ENCODE peak calls at places on chromosome 9, in seven cellular contexts. W, F, A, Z, K, G and C are unnamed samples.

GRCh38 chr9:87601175-87601574 is 103.5 kb downstream of the DAPK1 start:
- DNase-seq in W (no peak), F (no peak), A (no peak), Z (no peak), K (no peak), G (peak), C (peak)

GRCh38 chr9:133378408-133378962 is 2.3 kb downstream of the STKLD1 start:
- DNase-seq in W (no peak), F (no peak), A (no peak), Z (no peak), K (no peak), G (no peak), C (no peak)

GRCh38 chr9:2603621-2604020 is 18.0 kb upstream of the VLDLR start:
- DNase-seq in W (no peak), F (no peak), A (no peak), Z (no peak), K (no peak), G (no peak), C (no peak)

GRCh38 chr9:123049589-123050222 is 16.2 kb downstream of the GPR21 start:
- DNase-seq in W (no peak), F (no peak), A (peak), Z (no peak), K (peak), G (peak), C (no peak)

GRCh38 chr9:28443461-28443860 is 870.2 kb upstream of the C9orf72 start:
- DNase-seq in W (no peak), F (no peak), A (no peak), Z (no peak), K (no peak), G (no peak), C (no peak)

GRCh38 chr9:4837768-4838546 is 45.2 kb downstream of the RCL1 start:
- DNase-seq in W (peak), F (no peak), A (peak), Z (no peak), K (no peak), G (no peak), C (peak)

GRCh38 chr9:125161284-125161918 is 18.1 kb upstream of the SCAI start:
- DNase-seq in W (no peak), F (no peak), A (peak), Z (no peak), K (no peak), G (no peak), C (no peak)

GRCh38 chr9:108290839-108291585 is 564.8 kb downstream of the ACTL7B start:
- DNase-seq in W (peak), F (no peak), A (no peak), Z (peak), K (no peak), G (no peak), C (no peak)

GRCh38 chr9:83992407-83992806 is 11.8 kb downstream of the RMI1 start:
- DNase-seq in W (no peak), F (no peak), A (no peak), Z (peak), K (no peak), G (peak), C (no peak)

GRCh38 chr9:114176601-114177295 is 21.4 kb downstream of the COL27A1 start:
- DNase-seq in W (no peak), F (no peak), A (no peak), Z (no peak), K (no peak), G (no peak), C (no peak)

GRCh38 chr9:95060916-95061315 is 256.6 kb downstream of the FANCC start:
- DNase-seq in W (no peak), F (no peak), A (no peak), Z (no peak), K (no peak), G (no peak), C (no peak)

GRCh38 chr9:133101356-133102189 is 19.5 kb downstream of the RALGDS start:
- DNase-seq in W (no peak), F (no peak), A (no peak), Z (no peak), K (peak), G (peak), C (peak)

GRCh38 chr9:131516930-131517329 is 14.1 kb downstream of the UCK1 start:
- DNase-seq in W (no peak), F (no peak), A (no peak), Z (no peak), K (no peak), G (no peak), C (no peak)

GRCh38 chr9:14466828-14467227 is 152.9 kb upstream of the NFIB start:
- DNase-seq in W (no peak), F (no peak), A (no peak), Z (no peak), K (no peak), G (no peak), C (no peak)

GRCh38 chr9:6605202-6605601 is 40.3 kb downstream of the GLDC start:
- DNase-seq in W (no peak), F (no peak), A (no peak), Z (no peak), K (no peak), G (no peak), C (no peak)

GRCh38 chr9:90815944-90816357 is 14.3 kb downstream of the SYK start:
- DNase-seq in W (no peak), F (no peak), A (no peak), Z (no peak), K (no peak), G (no peak), C (no peak)

GRCh38 chr9:114503522-114504340 is 1.5 kb downstream of the WHRN start:
- DNase-seq in W (no peak), F (no peak), A (no peak), Z (no peak), K (no peak), G (no peak), C (no peak)

GRCh38 chr9:136093331-136093986 is 1.6 kb downstream of the NACC2 start:
- DNase-seq in W (no peak), F (no peak), A (peak), Z (no peak), K (no peak), G (peak), C (no peak)

GRCh38 chr9:1231998-1232919 is 182.1 kb downstream of the DMRT2 start:
- DNase-seq in W (peak), F (peak), A (peak), Z (peak), K (peak), G (peak), C (no peak)

GRCh38 chr9:73173526-73174411 is 22.1 kb downstream of the ANXA1 start:
- DNase-seq in W (peak), F (no peak), A (no peak), Z (peak), K (no peak), G (no peak), C (no peak)

GRCh38 chr9:109010676-109011655 is 2.3 kb downstream of the CTNNAL1 start:
- DNase-seq in W (peak), F (no peak), A (peak), Z (peak), K (peak), G (no peak), C (no peak)

GRCh38 chr9:100099722-100100042 is 639 bp downstream of the INVS start:
- DNase-seq in W (no peak), F (peak), A (no peak), Z (no peak), K (no peak), G (no peak), C (no peak)

GRCh38 chr9:110672873-110673508 is 4.4 kb downstream of the MUSK start:
- DNase-seq in W (no peak), F (no peak), A (no peak), Z (no peak), K (no peak), G (no peak), C (no peak)

GRCh38 chr9:110671849-110672248 is 3.3 kb downstream of the MUSK start:
- DNase-seq in W (no peak), F (no peak), A (no peak), Z (peak), K (no peak), G (no peak), C (no peak)

GRCh38 chr9:110668528-110669167 is at the start of gene MUSK:
- DNase-seq in W (no peak), F (no peak), A (no peak), Z (no peak), K (no peak), G (no peak), C (no peak)

GRCh38 chr9:110669439-110669838 is 848 bp downstream of the MUSK start:
- DNase-seq in W (no peak), F (no peak), A (peak), Z (peak), K (no peak), G (no peak), C (no peak)
- H3K4me3 ChIP-seq in W (no peak), F (no peak), A (no peak), Z (no peak), K (no peak), G (no peak), C (no peak)

DNA sequence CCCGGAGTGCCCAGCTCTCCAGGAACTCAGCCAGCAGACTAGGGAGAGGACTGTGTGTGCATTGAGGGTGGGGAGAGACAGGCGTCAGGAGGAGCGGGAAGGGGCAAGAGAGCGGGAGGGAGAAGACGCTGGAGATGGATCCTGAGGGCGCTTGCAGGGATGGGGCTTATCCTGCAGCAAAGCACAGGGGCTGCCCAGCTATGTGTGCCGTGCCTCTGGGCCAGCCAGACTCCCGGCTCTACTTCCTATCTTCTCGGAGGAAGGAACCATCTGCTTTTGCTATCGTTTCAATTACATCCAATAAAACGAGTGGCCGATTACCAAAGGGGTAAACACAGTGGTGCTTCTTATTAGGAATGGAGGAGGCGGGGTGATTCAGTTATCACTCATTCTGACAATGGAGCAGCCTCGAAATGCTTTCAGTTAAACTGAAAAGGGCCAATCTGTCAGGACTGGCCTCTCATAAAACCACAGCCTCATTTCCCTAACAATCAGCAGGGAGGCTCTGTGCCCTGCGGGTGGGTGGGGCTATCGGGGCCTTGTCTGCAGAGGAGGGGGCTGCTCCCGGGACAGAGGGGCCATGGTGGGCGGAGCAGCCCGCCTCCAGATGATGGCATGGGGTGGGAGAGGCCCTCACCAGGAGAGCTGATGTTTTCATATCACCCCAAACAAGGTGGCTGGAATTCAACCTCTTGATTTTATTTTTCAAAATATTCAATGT is 168.2 kb downstream of the DAB2IP start:
- DNase-seq in W (peak), F (no peak), A (no peak), Z (peak), K (no peak), G (no peak), C (peak)
- H3K4me3 ChIP-seq in W (no peak), F (peak), A (no peak), Z (no peak), K (no peak), G (no peak), C (no peak)

GRCh38 chr9:35035851-35036701 is 36.3 kb downstream of the VCP start:
- DNase-seq in W (no peak), F (no peak), A (peak), Z (peak), K (peak), G (peak), C (peak)
- H3K4me3 ChIP-seq in W (peak), F (peak), A (no peak), Z (no peak), K (peak), G (no peak), C (no peak)

GRCh38 chr9:20276762-20277161 is 345.5 kb downstream of the MLLT3 start:
- DNase-seq in W (no peak), F (no peak), A (no peak), Z (no peak), K (no peak), G (no peak), C (no peak)

GRCh38 chr9:20271723-20272122 is 350.6 kb downstream of the MLLT3 start:
- DNase-seq in W (no peak), F (no peak), A (no peak), Z (no peak), K (no peak), G (no peak), C (no peak)

GRCh38 chr9:20270176-20270575 is 352.1 kb downstream of the MLLT3 start:
- DNase-seq in W (no peak), F (no peak), A (no peak), Z (peak), K (no peak), G (no peak), C (no peak)

GRCh38 chr9:20269620-20270019 is 352.7 kb downstream of the MLLT3 start:
- DNase-seq in W (no peak), F (no peak), A (no peak), Z (peak), K (no peak), G (no peak), C (no peak)

GRCh38 chr9:20271107-20271506 is 351.2 kb downstream of the MLLT3 start:
- DNase-seq in W (no peak), F (no peak), A (no peak), Z (no peak), K (no peak), G (no peak), C (no peak)
- H3K4me3 ChIP-seq in W (no peak), F (no peak), A (no peak), Z (no peak), K (no peak), G (no peak), C (no peak)